ENCODE peak calls at places on chromosomes 13 and 19, in five cellular contexts. B, J, O, U and C are unnamed samples.

GRCh38 chr13:95255072-95255732 is 46.0 kb downstream of the ABCC4 start:
- DNase-seq in O (no peak), B (no peak), U (no peak), J (no peak), C (no peak)

GRCh38 chr13:98013241-98013640 is 59.8 kb downstream of the IPO5 start:
- DNase-seq in J (no peak), O (no peak), U (no peak), B (no peak), C (no peak)

GRCh38 chr19:39070888-39071287 is 13.3 kb upstream of the ACP7 start:
- DNase-seq in B (no peak), O (no peak), U (no peak), J (no peak), C (no peak)

GRCh38 chr13:46075811-46076210 is 23.3 kb upstream of the ZC3H13 start:
- DNase-seq in J (no peak), B (no peak), U (no peak), O (no peak), C (no peak)

GRCh38 chr13:36736119-36736726 is 62.4 kb downstream of the SERTM1 start:
- DNase-seq in U (no peak), O (peak), B (peak), J (no peak), C (no peak)

GRCh38 chr19:43781630-43782310 is 997 bp upstream of the KCNN4 start:
- DNase-seq in U (no peak), B (no peak), J (no peak), O (no peak), C (no peak)

GRCh38 chr13:71213252-71213821 is 653.7 kb downstream of the DACH1 start:
- DNase-seq in U (no peak), O (no peak), J (no peak), B (no peak), C (no peak)

GRCh38 chr13:28522871-28523270 is 27.9 kb upstream of the FLT1 start:
- DNase-seq in O (no peak), J (no peak), B (no peak), U (no peak), C (no peak)

GRCh38 chr13:100633461-100633860 is 41.1 kb downstream of the TMTC4 start:
- DNase-seq in O (no peak), J (no peak), B (peak), U (no peak), C (no peak)

GRCh38 chr13:33775339-33776108 is 42.4 kb upstream of the RFC3 start:
- DNase-seq in O (no peak), J (no peak), U (no peak), B (no peak), C (no peak)

GRCh38 chr19:34598217-34599155 is 78.5 kb downstream of the SCGB2B2 start:
- DNase-seq in J (no peak), U (no peak), B (no peak), O (no peak), C (no peak)

GRCh38 chr13:111658150-111659100 is 338.0 kb downstream of the TEX29 start:
- DNase-seq in B (no peak), J (no peak), O (no peak), U (no peak), C (no peak)

GRCh38 chr13:98405107-98405571 is 171.8 kb downstream of the STK24 start:
- DNase-seq in J (no peak), O (no peak), U (no peak), B (no peak), C (no peak)

GRCh38 chr19:43468354-43469159 is 3.1 kb upstream of the LYPD3 start:
- DNase-seq in J (no peak), O (no peak), B (no peak), U (no peak), C (no peak)

GRCh38 chr13:45851171-45851889 is at the start of gene SIAH3:
- DNase-seq in U (peak), O (peak), J (no peak), B (no peak), C (peak)

GRCh38 chr13:113596321-113597200 is 12.0 kb downstream of the TFDP1 start:
- DNase-seq in O (no peak), U (no peak), B (no peak), J (no peak), C (no peak)

GRCh38 chr13:111117289-111117688 is 2.2 kb downstream of the ARHGEF7 start:
- DNase-seq in J (no peak), O (no peak), B (no peak), U (no peak), C (no peak)

GRCh38 chr13:74839656-74840055 is 642.3 kb downstream of the TBC1D4 start:
- DNase-seq in U (no peak), J (no peak), B (peak), O (no peak), C (no peak)

GRCh38 chr13:27472941-27473340 is 22.6 kb upstream of the MTIF3 start:
- DNase-seq in J (no peak), U (no peak), O (no peak), B (no peak), C (no peak)

GRCh38 chr13:39835253-39835652 is 179.8 kb downstream of the COG6 start:
- DNase-seq in J (no peak), B (no peak), U (no peak), O (no peak), C (no peak)

GRCh38 chr13:41564046-41564445 is 106.7 kb downstream of the RGCC start:
- DNase-seq in O (no peak), B (no peak), J (no peak), U (no peak), C (no peak)

GRCh38 chr13:32902898-32903297 is 113.3 kb upstream of the KL start:
- DNase-seq in O (no peak), J (no peak), U (no peak), B (no peak), C (no peak)

GRCh38 chr19:34308381-34309367 is 54.3 kb downstream of the GARRE1 start:
- DNase-seq in U (no peak), J (no peak), B (no peak), O (peak), C (no peak)

GRCh38 chr13:37869506-37869755 is 141 bp downstream of the TRPC4 start:
- DNase-seq in J (no peak), B (no peak), O (no peak), U (no peak), C (no peak)

GRCh38 chr19:51621178-51621577 is 9.0 kb downstream of the SIGLEC5 start:
- DNase-seq in B (no peak), O (no peak), J (no peak), U (no peak), C (no peak)